ENCODE peak calls at places on chromosomes 3 and 15, in four cellular contexts. One of them, this sample, is unnamed.
A peak's percentile ranks its signal among the peaks of the same experiment; 100 is the strongest.

GRCh38 chr3:192726386-192726785 is 955 bp downstream of the FGF12 start:
- DNase-seq in COR-L47: no peak
- DNase-seq in cardiac fibroblast: no peak
- DNase-seq in stomach: no peak
- DNase-seq in this sample: no peak

GRCh38 chr3:87873136-87873535 is 185.7 kb downstream of the CGGBP1 start:
- DNase-seq in cardiac fibroblast: peak; percentile 75
- DNase-seq in COR-L47: no peak
- DNase-seq in stomach: no peak
- DNase-seq in this sample: no peak

GRCh38 chr3:120025520-120025919 is 68.7 kb downstream of the GSK3B start:
- DNase-seq in cardiac fibroblast: peak; percentile 19
- DNase-seq in COR-L47: no peak
- DNase-seq in stomach: no peak
- DNase-seq in this sample: no peak

GRCh38 chr15:57423599-57424140 is 47.4 kb downstream of the CGNL1 start:
- DNase-seq in cardiac fibroblast: no peak
- DNase-seq in COR-L47: no peak
- DNase-seq in stomach: no peak
- DNase-seq in this sample: no peak

GRCh38 chr15:98758224-98758623 is 109.9 kb downstream of the IGF1R start:
- DNase-seq in COR-L47: no peak
- DNase-seq in stomach: no peak
- DNase-seq in cardiac fibroblast: no peak
- DNase-seq in this sample: no peak

GRCh38 chr15:92205255-92205739 is 188.4 kb upstream of the ST8SIA2 start:
- DNase-seq in stomach: no peak
- DNase-seq in COR-L47: no peak
- DNase-seq in cardiac fibroblast: no peak
- DNase-seq in this sample: peak; percentile 2

GRCh38 chr3:13229291-13229949 is 156.2 kb upstream of the IQSEC1 start:
- DNase-seq in cardiac fibroblast: peak; percentile 7
- DNase-seq in stomach: no peak
- DNase-seq in COR-L47: no peak
- DNase-seq in this sample: no peak

GRCh38 chr3:177764377-177764912 is 567.2 kb upstream of the TBL1XR1 start:
- DNase-seq in stomach: no peak
- DNase-seq in cardiac fibroblast: peak; percentile 12
- DNase-seq in COR-L47: no peak
- DNase-seq in this sample: no peak

GRCh38 chr3:183566882-183567281 is 11.4 kb upstream of the KLHL6 start:
- DNase-seq in COR-L47: no peak
- DNase-seq in cardiac fibroblast: no peak
- DNase-seq in stomach: no peak
- DNase-seq in this sample: no peak

GRCh38 chr3:183306798-183307671 is 54.0 kb downstream of the B3GNT5 start:
- DNase-seq in stomach: peak; percentile 94
- DNase-seq in cardiac fibroblast: peak; percentile 69
- DNase-seq in COR-L47: no peak
- DNase-seq in this sample: peak; percentile 87

GRCh38 chr3:112390783-112391641 is 58.1 kb downstream of the CD200 start:
- DNase-seq in stomach: no peak
- DNase-seq in cardiac fibroblast: peak; percentile 98
- DNase-seq in COR-L47: peak; percentile 18
- DNase-seq in this sample: no peak

GRCh38 chr3:16909802-16910201 is 25.0 kb downstream of the PLCL2 start:
- DNase-seq in COR-L47: no peak
- DNase-seq in cardiac fibroblast: no peak
- DNase-seq in stomach: no peak
- DNase-seq in this sample: no peak

GRCh38 chr3:171056528-171056927 is 30.0 kb upstream of the SLC2A2 start:
- DNase-seq in stomach: no peak
- DNase-seq in cardiac fibroblast: peak; percentile 91
- DNase-seq in COR-L47: no peak
- DNase-seq in this sample: no peak

GRCh38 chr3:177201707-177202397 is 4.6 kb upstream of the TBL1XR1 start:
- DNase-seq in stomach: no peak
- DNase-seq in cardiac fibroblast: no peak
- DNase-seq in COR-L47: no peak
- DNase-seq in this sample: no peak